ENCODE peak calls at places on chromosomes 7 and 10, in four cellular contexts. One of them, this sample, is unnamed.

GRCh38 chr10:84194424-84195043 is at the start of gene CDHR1:
- DNase-seq in effector memory CD4-positive, alpha-beta T cell: no peak
- DNase-seq in activated CD8-positive, alpha-beta memory T cell treated with anti-CD3 and anti-CD28 coated beads, Interleukin-2, amount 50 U/mL, for 4 hours: peak
- DNase-seq in stimulated activated CD8-positive, alpha-beta memory T cell treated with anti-CD3 and anti-CD28 coated beads, Interleukin-2, amount 100 ng/mL, for 48 hours: peak
- DNase-seq in this sample: peak

GRCh38 chr7:36474283-36475010 is 84.8 kb downstream of the ANLN start:
- DNase-seq in effector memory CD4-positive, alpha-beta T cell: no peak
- DNase-seq in stimulated activated CD8-positive, alpha-beta memory T cell treated with anti-CD3 and anti-CD28 coated beads, Interleukin-2, amount 100 ng/mL, for 48 hours: no peak
- DNase-seq in activated CD8-positive, alpha-beta memory T cell treated with anti-CD3 and anti-CD28 coated beads, Interleukin-2, amount 50 U/mL, for 4 hours: no peak
- DNase-seq in this sample: no peak

GRCh38 chr10:77179015-77179695 is 458.5 kb downstream of the KCNMA1 start:
- DNase-seq in activated CD8-positive, alpha-beta memory T cell treated with anti-CD3 and anti-CD28 coated beads, Interleukin-2, amount 50 U/mL, for 4 hours: no peak
- DNase-seq in effector memory CD4-positive, alpha-beta T cell: no peak
- DNase-seq in stimulated activated CD8-positive, alpha-beta memory T cell treated with anti-CD3 and anti-CD28 coated beads, Interleukin-2, amount 100 ng/mL, for 48 hours: no peak
- DNase-seq in this sample: no peak

GRCh38 chr7:80726731-80727130 is 88.3 kb downstream of the CD36 start:
- DNase-seq in stimulated activated CD8-positive, alpha-beta memory T cell treated with anti-CD3 and anti-CD28 coated beads, Interleukin-2, amount 100 ng/mL, for 48 hours: no peak
- DNase-seq in activated CD8-positive, alpha-beta memory T cell treated with anti-CD3 and anti-CD28 coated beads, Interleukin-2, amount 50 U/mL, for 4 hours: no peak
- DNase-seq in effector memory CD4-positive, alpha-beta T cell: no peak
- DNase-seq in this sample: no peak

GRCh38 chr7:139111147-139111546 is 1.6 kb upstream of the ZC3HAV1 start:
- DNase-seq in stimulated activated CD8-positive, alpha-beta memory T cell treated with anti-CD3 and anti-CD28 coated beads, Interleukin-2, amount 100 ng/mL, for 48 hours: no peak
- DNase-seq in activated CD8-positive, alpha-beta memory T cell treated with anti-CD3 and anti-CD28 coated beads, Interleukin-2, amount 50 U/mL, for 4 hours: no peak
- DNase-seq in effector memory CD4-positive, alpha-beta T cell: no peak
- DNase-seq in this sample: no peak

GRCh38 chr10:132538790-132539421 is 1.3 kb downstream of the INPP5A start:
- DNase-seq in stimulated activated CD8-positive, alpha-beta memory T cell treated with anti-CD3 and anti-CD28 coated beads, Interleukin-2, amount 100 ng/mL, for 48 hours: no peak
- DNase-seq in activated CD8-positive, alpha-beta memory T cell treated with anti-CD3 and anti-CD28 coated beads, Interleukin-2, amount 50 U/mL, for 4 hours: peak
- DNase-seq in effector memory CD4-positive, alpha-beta T cell: no peak
- DNase-seq in this sample: no peak

GRCh38 chr7:110119883-110120581 is 970.9 kb upstream of the LRRN3 start:
- DNase-seq in activated CD8-positive, alpha-beta memory T cell treated with anti-CD3 and anti-CD28 coated beads, Interleukin-2, amount 50 U/mL, for 4 hours: no peak
- DNase-seq in stimulated activated CD8-positive, alpha-beta memory T cell treated with anti-CD3 and anti-CD28 coated beads, Interleukin-2, amount 100 ng/mL, for 48 hours: no peak
- DNase-seq in effector memory CD4-positive, alpha-beta T cell: no peak
- DNase-seq in this sample: no peak

GRCh38 chr7:98157761-98158160 is 51.1 kb downstream of the LMTK2 start:
- DNase-seq in effector memory CD4-positive, alpha-beta T cell: no peak
- DNase-seq in activated CD8-positive, alpha-beta memory T cell treated with anti-CD3 and anti-CD28 coated beads, Interleukin-2, amount 50 U/mL, for 4 hours: no peak
- DNase-seq in stimulated activated CD8-positive, alpha-beta memory T cell treated with anti-CD3 and anti-CD28 coated beads, Interleukin-2, amount 100 ng/mL, for 48 hours: no peak
- DNase-seq in this sample: no peak

GRCh38 chr7:149562602-149563001 is 65.0 kb upstream of the ZNF746 start:
- DNase-seq in activated CD8-positive, alpha-beta memory T cell treated with anti-CD3 and anti-CD28 coated beads, Interleukin-2, amount 50 U/mL, for 4 hours: no peak
- DNase-seq in stimulated activated CD8-positive, alpha-beta memory T cell treated with anti-CD3 and anti-CD28 coated beads, Interleukin-2, amount 100 ng/mL, for 48 hours: no peak
- DNase-seq in effector memory CD4-positive, alpha-beta T cell: no peak
- DNase-seq in this sample: no peak

GRCh38 chr7:92025260-92025659 is 84.6 kb downstream of the AKAP9 start:
- DNase-seq in stimulated activated CD8-positive, alpha-beta memory T cell treated with anti-CD3 and anti-CD28 coated beads, Interleukin-2, amount 100 ng/mL, for 48 hours: no peak
- DNase-seq in activated CD8-positive, alpha-beta memory T cell treated with anti-CD3 and anti-CD28 coated beads, Interleukin-2, amount 50 U/mL, for 4 hours: no peak
- DNase-seq in effector memory CD4-positive, alpha-beta T cell: no peak
- DNase-seq in this sample: no peak

GRCh38 chr7:125424721-125425120 is 495.1 kb upstream of the POT1 start:
- DNase-seq in stimulated activated CD8-positive, alpha-beta memory T cell treated with anti-CD3 and anti-CD28 coated beads, Interleukin-2, amount 100 ng/mL, for 48 hours: no peak
- DNase-seq in effector memory CD4-positive, alpha-beta T cell: no peak
- DNase-seq in activated CD8-positive, alpha-beta memory T cell treated with anti-CD3 and anti-CD28 coated beads, Interleukin-2, amount 50 U/mL, for 4 hours: no peak
- DNase-seq in this sample: no peak

This sample was measured in stimulated activated effector memory CD8-positive, alpha-beta T cell treated with anti-CD3 and anti-CD28 coated beads, Interleukin-12 subunit alpha, Interleukin-12 subunit beta, amount 100 ng/mL, for 72 hours.